ENCODE peak calls at places on chromosomes 6 and 20, in five cellular contexts. L, C, E, B and X are unnamed samples.
A peak's percentile ranks its signal among the peaks of the same experiment; 100 is the strongest.

GRCh38 chr6:22877946-22878705 is 308.8 kb downstream of the HDGFL1 start:
- DNase-seq in L (no peak), C (peak; percentile 88), E (peak; percentile 97), B (no peak), X (peak; percentile 74)

GRCh38 chr6:41546866-41547798 is 951 bp downstream of the FOXP4 start:
- DNase-seq in L (peak; percentile 44), C (peak; percentile 25), E (no peak), B (no peak), X (peak; percentile 67)

GRCh38 chr20:35606127-35606526 is 9.5 kb upstream of the SPAG4 start:
- DNase-seq in L (no peak), C (no peak), E (no peak), B (no peak), X (no peak)

GRCh38 chr6:90502866-90503407 is 83.9 kb downstream of the MAP3K7 start:
- DNase-seq in L (no peak), C (peak; percentile 20), E (no peak), B (no peak), X (no peak)

GRCh38 chr6:166423051-166423745 is 40.5 kb upstream of the MPC1 start:
- DNase-seq in L (no peak), C (no peak), E (no peak), B (no peak), X (no peak)

GRCh38 chr6:12844284-12845223 is 128.0 kb downstream of the PHACTR1 start:
- DNase-seq in L (no peak), C (peak; percentile 3), E (no peak), B (no peak), X (peak; percentile 56)

GRCh38 chr6:29602564-29603361 is 17.8 kb downstream of the OR2H2 start:
- DNase-seq in L (peak; percentile 15), C (peak; percentile 20), E (no peak), B (no peak), X (peak; percentile 6)

GRCh38 chr20:20946122-20946759 is 159.9 kb downstream of the LINC00237 start:
- DNase-seq in L (no peak), C (no peak), E (no peak), B (no peak), X (no peak)

GRCh38 chr20:19609642-19610223 is 148.3 kb upstream of the RIN2 start:
- DNase-seq in L (no peak), C (no peak), E (no peak), B (no peak), X (no peak)

GRCh38 chr20:20554951-20555350 is 157.5 kb downstream of the RALGAPA2 start:
- DNase-seq in L (no peak), C (no peak), E (no peak), B (no peak), X (no peak)

GRCh38 chr20:62739581-62740285 is 31.1 kb downstream of the NTSR1 start:
- DNase-seq in L (peak; percentile 59), C (no peak), E (no peak), B (peak; percentile 66), X (peak; percentile 73)

GRCh38 chr6:119322715-119323350 is 26.7 kb downstream of the MAN1A1 start:
- DNase-seq in L (peak; percentile 19), C (no peak), E (no peak), B (no peak), X (no peak)

GRCh38 chr20:34209111-34209510 is 32.1 kb upstream of the ASIP start:
- DNase-seq in L (no peak), C (no peak), E (no peak), B (no peak), X (peak; percentile 28)

GRCh38 chr6:82365011-82365751 is 1.6 kb downstream of the TPBG start:
- DNase-seq in L (peak; percentile 7), C (peak; percentile 6), E (no peak), B (peak; percentile 42), X (peak; percentile 25)

GRCh38 chr6:39312912-39313525 is 1.2 kb downstream of the KCNK17 start:
- DNase-seq in L (no peak), C (no peak), E (no peak), B (peak; percentile 54), X (no peak)

GRCh38 chr6:19210849-19211590 is 626.1 kb upstream of the ID4 start:
- DNase-seq in L (peak; percentile 22), C (no peak), E (no peak), B (peak; percentile 47), X (no peak)

GRCh38 chr6:165877773-165878172 is 214.7 kb upstream of the PDE10A start:
- DNase-seq in L (no peak), C (no peak), E (no peak), B (no peak), X (no peak)